ENCODE peak calls at places on chromosomes 7 and 10, in seven cellular contexts. J, D, O, T, I, H and C are unnamed samples.

GRCh38 chr10:74118794-74119193 is 31.8 kb downstream of the AP3M1 start:
- DNase-seq in J (no peak), D (no peak), O (no peak), T (peak), I (no peak), H (no peak), C (no peak)

GRCh38 chr7:118312051-118312450 is 87.5 kb downstream of the ANKRD7 start:
- DNase-seq in J (no peak), D (no peak), O (peak), T (no peak), I (no peak), H (no peak), C (no peak)

GRCh38 chr7:147570390-147570789 is 1020.2 kb upstream of the C7orf33 start:
- DNase-seq in J (no peak), D (no peak), O (no peak), T (no peak), I (no peak), H (no peak), C (no peak)

GRCh38 chr7:65946895-65947294 is 35.1 kb downstream of the GUSB start:
- DNase-seq in J (no peak), D (no peak), O (no peak), T (peak), I (no peak), H (peak), C (no peak)

GRCh38 chr7:130387628-130388403 is 7.5 kb downstream of the CPA1 start:
- DNase-seq in J (no peak), D (peak), O (no peak), T (no peak), I (no peak), H (no peak), C (no peak)

GRCh38 chr10:6621536-6621935 is 41.5 kb upstream of the PRKCQ start:
- DNase-seq in J (no peak), D (no peak), O (no peak), T (no peak), I (no peak), H (no peak), C (no peak)

GRCh38 chr10:128072941-128073615 is 53.1 kb downstream of the MKI67 start:
- DNase-seq in J (no peak), D (peak), O (no peak), T (no peak), I (no peak), H (no peak), C (no peak)

GRCh38 chr10:72335394-72336258 is 19.1 kb downstream of the DNAJB12 start:
- DNase-seq in J (no peak), D (peak), O (peak), T (peak), I (peak), H (peak), C (no peak)

GRCh38 chr7:66514050-66514449 is 114.6 kb upstream of the KCTD7 start:
- DNase-seq in J (no peak), D (no peak), O (no peak), T (no peak), I (no peak), H (no peak), C (no peak)

GRCh38 chr7:51256244-51256781 is 60.3 kb downstream of the COBL start:
- DNase-seq in J (no peak), D (no peak), O (peak), T (no peak), I (no peak), H (no peak), C (peak)

GRCh38 chr7:37028909-37029440 is 304.7 kb upstream of the AOAH start:
- DNase-seq in J (no peak), D (no peak), O (no peak), T (no peak), I (no peak), H (no peak), C (no peak)

GRCh38 chr7:105141068-105141467 is 127.1 kb downstream of the KMT2E start:
- DNase-seq in J (no peak), D (no peak), O (no peak), T (no peak), I (no peak), H (peak), C (peak)

GRCh38 chr10:86336341-86336740 is 30.3 kb downstream of the GRID1 start:
- DNase-seq in J (no peak), D (no peak), O (no peak), T (no peak), I (no peak), H (no peak), C (no peak)

GRCh38 chr10:80165173-80165572 is 32.6 kb downstream of the PLAC9 start:
- DNase-seq in J (no peak), D (peak), O (no peak), T (peak), I (no peak), H (peak), C (no peak)

GRCh38 chr7:25093268-25093802 is 31.7 kb downstream of the CYCS start:
- DNase-seq in J (peak), D (peak), O (peak), T (peak), I (peak), H (peak), C (peak)

GRCh38 chr10:2898509-2898860 is 168.9 kb upstream of the PFKP start:
- DNase-seq in J (no peak), D (no peak), O (no peak), T (no peak), I (no peak), H (no peak), C (no peak)

GRCh38 chr7:85479918-85480658 is 293.2 kb upstream of the SEMA3D start:
- DNase-seq in J (no peak), D (no peak), O (no peak), T (no peak), I (no peak), H (peak), C (no peak)

GRCh38 chr10:18140149-18140956 is at the start of gene CACNB2:
- DNase-seq in J (peak), D (peak), O (no peak), T (peak), I (no peak), H (peak), C (peak)

GRCh38 chr10:132482090-132482489 is 55.5 kb upstream of the INPP5A start:
- DNase-seq in J (no peak), D (no peak), O (peak), T (no peak), I (no peak), H (peak), C (no peak)

GRCh38 chr7:99571768-99572167 is 13.3 kb downstream of the ZNF655 start:
- DNase-seq in J (no peak), D (no peak), O (no peak), T (no peak), I (no peak), H (no peak), C (no peak)

GRCh38 chr7:115009139-115009538 is 87.2 kb downstream of the MDFIC start:
- DNase-seq in J (no peak), D (no peak), O (no peak), T (no peak), I (no peak), H (no peak), C (no peak)

GRCh38 chr10:103281753-103282152 is 4.8 kb downstream of the INA start:
- DNase-seq in J (no peak), D (no peak), O (no peak), T (no peak), I (no peak), H (peak), C (peak)

GRCh38 chr10:28810062-28810870 is 132.9 kb downstream of the BAMBI start:
- DNase-seq in J (no peak), D (peak), O (no peak), T (no peak), I (no peak), H (peak), C (no peak)

GRCh38 chr7:10956528-10956927 is 17.1 kb upstream of the PHF14 start:
- DNase-seq in J (no peak), D (no peak), O (no peak), T (no peak), I (no peak), H (no peak), C (no peak)

GRCh38 chr10:123517901-123518300 is 148.3 kb upstream of the GPR26 start:
- DNase-seq in J (no peak), D (peak), O (no peak), T (no peak), I (no peak), H (no peak), C (no peak)

GRCh38 chr10:98363188-98363587 is 51.8 kb downstream of the PYROXD2 start:
- DNase-seq in J (peak), D (no peak), O (peak), T (peak), I (peak), H (no peak), C (no peak)

DNA sequence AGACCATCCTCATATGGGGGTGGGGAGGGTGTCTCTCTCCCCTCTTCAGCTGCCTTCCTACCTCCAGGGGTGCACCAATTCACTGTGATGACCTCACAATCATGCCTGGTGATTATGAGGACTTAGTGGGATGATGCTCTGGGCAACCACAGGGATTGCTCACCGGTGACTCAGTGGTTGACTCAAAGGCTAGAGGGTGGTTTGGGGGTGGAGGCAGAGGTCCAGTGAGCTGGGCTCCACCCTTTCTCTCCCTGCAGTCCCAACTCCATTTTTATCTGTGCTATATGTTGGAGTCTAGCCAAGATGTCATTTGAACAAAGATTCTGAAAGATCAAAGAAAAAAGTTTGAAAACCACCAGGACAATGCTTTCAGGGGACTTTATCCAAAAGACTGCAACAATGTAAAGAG is 286.9 kb downstream of the KCNMA1 start:
- DNase-seq in J (no peak), D (peak), O (peak), T (peak), I (peak), H (peak), C (no peak)
- TF ChIP-seq CTCF in J (no peak), D (no peak), O (no peak), T (no peak), I (no peak), H (no peak), C (no peak)

GRCh38 chr10:11276475-11276990 is 258.9 kb downstream of the CELF2 start:
- DNase-seq in J (no peak), D (peak), O (no peak), T (no peak), I (no peak), H (no peak), C (no peak)

GRCh38 chr10:11272915-11273389 is 255.3 kb downstream of the CELF2 start:
- DNase-seq in J (no peak), D (peak), O (no peak), T (no peak), I (no peak), H (no peak), C (no peak)

GRCh38 chr10:11265486-11265885 is 247.8 kb downstream of the CELF2 start:
- DNase-seq in J (no peak), D (no peak), O (no peak), T (no peak), I (no peak), H (no peak), C (no peak)

GRCh38 chr10:11270135-11270857 is 252.6 kb downstream of the CELF2 start:
- DNase-seq in J (peak), D (peak), O (peak), T (peak), I (peak), H (peak), C (peak)

DNA sequence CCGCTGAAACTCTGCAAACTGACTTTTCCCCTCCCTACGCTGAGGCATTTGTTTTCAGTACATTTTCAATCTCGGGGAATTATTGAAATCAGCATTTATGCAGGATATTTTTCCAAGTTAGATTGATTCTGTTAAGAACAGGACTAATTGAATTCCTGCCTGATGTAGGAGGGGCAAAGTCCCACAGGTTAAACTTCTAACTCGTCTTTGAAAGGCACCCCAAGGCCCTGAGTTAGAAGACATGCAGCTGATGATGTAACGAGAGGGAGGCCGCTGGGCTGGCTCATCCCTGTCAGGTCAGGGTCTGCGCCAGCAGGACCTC is 253.1 kb downstream of the CELF2 start:
- DNase-seq in J (no peak), D (peak), O (no peak), T (no peak), I (no peak), H (no peak), C (no peak)
- TF ChIP-seq CTCF in J (no peak), D (no peak), O (peak), T (peak), I (no peak), H (no peak), C (peak)

GRCh38 chr10:75403144-75404022 is 1.8 kb upstream of the ZNF503 start:
- DNase-seq in J (peak), D (no peak), O (peak), T (peak), I (peak), H (peak), C (peak)
- TF ChIP-seq CTCF in J (no peak), D (no peak), O (no peak), T (no peak), I (no peak), H (no peak), C (no peak)

DNA sequence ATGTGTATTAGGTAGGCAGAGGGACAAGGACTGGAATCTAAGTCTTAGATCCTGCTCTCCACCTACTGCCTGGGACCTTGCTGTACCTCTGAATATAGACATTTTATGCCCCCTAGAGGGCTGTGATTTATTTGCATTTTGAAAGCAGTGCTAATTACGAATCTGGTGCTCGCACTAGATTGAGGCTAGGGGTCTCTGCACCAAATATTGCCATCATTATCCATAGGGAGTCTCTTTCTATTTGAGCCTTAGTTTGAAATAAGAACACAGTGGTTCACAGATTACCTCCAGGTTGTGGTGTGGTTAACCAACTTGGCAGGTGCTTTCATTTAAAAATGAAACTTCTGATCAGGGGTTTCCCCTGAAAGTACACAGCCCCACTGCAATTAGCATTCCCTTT is 41.8 kb downstream of the CNNM1 start:
- DNase-seq in J (no peak), D (no peak), O (peak), T (no peak), I (no peak), H (no peak), C (peak)
- TF ChIP-seq CTCF in J (peak), D (no peak), O (peak), T (peak), I (no peak), H (peak), C (peak)